ENCODE peak calls at places on chromosomes 16 and 17, in six cellular contexts. I, Q, Z, H, U and G are unnamed samples.

GRCh38 chr17:76710863-76711611 is at the start of gene MXRA7:
- DNase-seq in U (peak), I (no peak), Q (peak), Z (peak), H (peak), G (peak)

GRCh38 chr16:2156025-2156848 is 655 bp downstream of the TRAF7 start:
- DNase-seq in Z (no peak), H (no peak), Q (peak), I (peak), U (no peak), G (no peak)

GRCh38 chr16:58563235-58563634 is 47.9 kb downstream of the SETD6 start:
- DNase-seq in U (no peak), H (no peak), I (peak), Z (no peak), Q (peak), G (no peak)

GRCh38 chr16:69672998-69673713 is 53.2 kb downstream of the NQO1 start:
- DNase-seq in Q (no peak), I (no peak), U (no peak), H (no peak), Z (no peak), G (no peak)

GRCh38 chr16:50747206-50747956 is 5.5 kb downstream of the CYLD start:
- DNase-seq in I (no peak), Q (peak), H (no peak), U (no peak), Z (no peak), G (no peak)

GRCh38 chr17:27491713-27492190 is 35.5 kb downstream of the KSR1 start:
- DNase-seq in U (no peak), Z (no peak), I (no peak), H (no peak), Q (no peak), G (no peak)

GRCh38 chr17:565506-565905 is 149.1 kb downstream of the VPS53 start:
- DNase-seq in Q (no peak), I (no peak), U (no peak), Z (no peak), H (no peak), G (no peak)

GRCh38 chr16:20660325-20660724 is 37.2 kb downstream of the ACSM1 start:
- DNase-seq in U (no peak), Q (no peak), I (no peak), Z (no peak), H (no peak), G (peak)

GRCh38 chr16:14377326-14377725 is 252.7 kb downstream of the PARN start:
- DNase-seq in U (no peak), I (no peak), Q (peak), Z (no peak), H (no peak), G (no peak)

DNA sequence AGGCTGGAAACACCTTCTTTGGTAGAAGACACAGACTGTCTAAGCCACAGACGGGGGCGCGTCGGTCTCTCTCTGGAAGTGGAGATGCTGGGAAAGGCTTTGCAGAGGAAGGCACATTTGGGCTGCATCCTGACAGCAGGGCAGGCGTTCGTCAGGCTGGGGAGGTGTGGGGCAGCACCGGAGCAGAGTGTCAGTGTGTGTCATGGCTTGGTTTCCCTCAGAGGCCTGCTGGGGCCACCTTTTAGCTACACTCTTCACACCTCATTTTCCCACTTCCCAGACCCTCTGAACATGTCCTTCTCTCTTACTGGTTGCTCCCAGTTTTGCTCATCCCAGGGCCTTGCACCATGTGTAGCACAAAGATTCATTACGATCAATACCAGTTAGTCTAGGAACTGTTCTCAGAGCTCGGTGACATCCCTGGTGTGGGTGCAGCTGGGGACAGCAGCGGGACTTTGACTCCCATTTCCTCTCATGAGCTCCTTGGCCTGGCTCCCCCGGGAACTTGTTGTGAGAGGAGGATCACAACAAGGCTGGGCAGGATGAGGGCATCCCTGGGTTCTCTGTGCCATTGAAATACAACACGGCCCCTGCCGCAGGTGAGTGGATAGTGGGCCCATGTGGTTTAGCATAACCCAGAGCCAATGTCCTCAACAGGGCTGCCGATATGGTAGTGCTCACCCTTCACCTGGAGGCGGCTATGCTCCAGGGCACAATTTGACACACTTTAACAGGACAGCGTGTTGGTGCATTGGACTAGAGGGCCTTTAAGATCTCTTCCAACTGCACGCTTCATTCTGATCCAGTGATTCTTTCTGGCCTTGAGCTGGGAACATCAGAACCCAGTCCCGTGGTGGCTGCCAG is 33.0 kb downstream of the SMARCE1 start:
- DNase-seq in Q (no peak), Z (no peak), U (no peak), I (no peak), H (no peak), G (no peak)
- H3K4me3 ChIP-seq in Q (no peak), Z (no peak), U (no peak), I (no peak), H (no peak), G (no peak)

GRCh38 chr17:68794636-68795503 is 160.3 kb downstream of the ABCA8 start:
- DNase-seq in Q (peak), Z (peak), I (peak), H (no peak), U (no peak), G (no peak)
- H3K4me3 ChIP-seq in Q (no peak), Z (no peak), I (no peak), H (no peak), U (no peak), G (no peak)

DNA sequence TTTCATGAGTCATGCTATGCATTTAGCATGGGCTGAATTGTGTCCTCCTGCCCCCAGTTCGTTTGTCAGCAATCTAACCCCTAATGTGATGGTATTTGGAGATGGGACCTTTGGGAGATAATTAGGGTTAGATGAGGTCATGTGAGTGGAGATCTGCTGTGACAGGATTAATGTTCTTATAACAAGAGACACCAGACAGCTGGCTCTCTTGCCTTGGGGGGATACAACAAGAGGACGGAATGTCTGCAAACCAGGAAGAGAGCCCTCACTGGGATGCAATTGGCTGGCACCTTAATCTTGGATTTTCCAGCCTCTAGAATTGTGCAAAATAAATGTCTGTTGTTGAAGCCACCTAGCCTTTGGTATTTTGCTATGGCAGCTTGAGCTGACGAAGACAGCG is 101.9 kb upstream of the NLRP1 start:
- DNase-seq in H (no peak), Q (no peak), U (no peak), Z (no peak), I (no peak), G (no peak)
- H3K4me3 ChIP-seq in H (no peak), Q (no peak), U (no peak), Z (no peak), I (no peak), G (no peak)

DNA sequence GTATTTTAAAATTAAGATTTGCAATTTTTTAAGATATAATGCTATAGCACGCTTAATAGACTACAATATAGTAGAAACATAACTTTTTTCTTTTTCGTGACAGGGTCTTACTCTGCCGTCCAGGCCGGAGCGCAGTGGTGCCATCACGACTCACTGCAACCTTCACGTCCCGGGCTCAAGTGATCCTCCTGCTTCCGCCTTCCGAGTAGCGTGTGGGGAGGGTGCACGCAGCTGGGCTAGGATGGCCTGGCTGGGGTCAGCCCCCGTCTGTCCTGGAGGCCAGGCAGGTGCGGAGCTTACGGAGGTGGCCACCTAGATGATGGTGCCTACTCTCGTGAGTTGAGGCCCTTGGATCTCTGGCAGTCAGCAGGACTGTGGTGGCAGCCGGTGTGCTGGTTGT is 50.1 kb downstream of the JPH3 start:
- DNase-seq in H (no peak), U (no peak), Z (no peak), I (no peak), Q (no peak), G (no peak)
- H3K4me3 ChIP-seq in H (no peak), U (no peak), Z (no peak), I (no peak), Q (no peak), G (no peak)

GRCh38 chr16:86576591-86577313 is 1.6 kb upstream of the FOXL1 start:
- DNase-seq in Q (peak), Z (no peak), H (no peak), U (peak), I (peak), G (no peak)
- H3K4me3 ChIP-seq in Q (peak), Z (peak), H (peak), U (peak), I (peak), G (no peak)